ENCODE peak calls at places on chromosomes 16 and 17, in ten cellular contexts. L is upper lobe of right lung, K is GM13976, W is GM20000, T is choroid plexus epithelial cell, H is MCF 10A, M is NB4, G is AG10803, D is tibial nerve, J is brain microvascular endothelial cell. B is an unnamed sample.

GRCh38 chr16:50021509-50021908 is 3.5 kb upstream of the CNEP1R1 start:
- DNase-seq in L (no peak), K (no peak), W (no peak), T (peak), H (peak), M (peak), G (peak), D (no peak), J (peak), B (no peak)

GRCh38 chr16:52488837-52489289 is 58.1 kb downstream of the TOX3 start:
- DNase-seq in L (no peak), K (no peak), W (no peak), T (no peak), H (no peak), M (no peak), G (no peak), D (no peak), J (no peak), B (no peak)

GRCh38 chr17:4073983-4074830 is 68.6 kb downstream of the ZZEF1 start:
- DNase-seq in L (no peak), K (peak), W (peak), T (peak), H (no peak), M (peak), G (no peak), D (no peak), J (no peak), B (no peak)

GRCh38 chr16:57446530-57447141 is 549 bp downstream of the CIAPIN1 start:
- DNase-seq in L (no peak), K (peak), W (peak), T (peak), H (peak), M (peak), G (peak), D (peak), J (peak), B (no peak)

GRCh38 chr16:54421220-54421619 is 134.6 kb upstream of the IRX3 start:
- DNase-seq in L (no peak), K (no peak), W (no peak), T (no peak), H (no peak), M (no peak), G (no peak), D (no peak), J (no peak), B (no peak)

GRCh38 chr17:12231027-12231682 is 210.5 kb downstream of the MAP2K4 start:
- DNase-seq in L (no peak), K (no peak), W (no peak), T (no peak), H (peak), M (no peak), G (peak), D (no peak), J (peak), B (no peak)

GRCh38 chr16:24253192-24253591 is 2.9 kb upstream of the CACNG3 start:
- DNase-seq in L (no peak), K (peak), W (peak), T (peak), H (peak), M (peak), G (peak), D (no peak), J (peak), B (peak)

GRCh38 chr17:48723555-48724239 is 712 bp downstream of the PRAC2 start:
- DNase-seq in L (no peak), K (no peak), W (no peak), T (no peak), H (no peak), M (no peak), G (no peak), D (no peak), J (no peak), B (no peak)

GRCh38 chr16:12420661-12421209 is 383.0 kb downstream of the CPPED1 start:
- DNase-seq in L (no peak), K (no peak), W (no peak), T (no peak), H (peak), M (no peak), G (no peak), D (no peak), J (no peak), B (no peak)

GRCh38 chr16:69747115-69747514 is 7.6 kb downstream of the NOB1 start:
- DNase-seq in L (no peak), K (no peak), W (no peak), T (no peak), H (no peak), M (no peak), G (no peak), D (no peak), J (no peak), B (no peak)

GRCh38 chr16:57676624-57677085 is 8.5 kb downstream of the ADGRG3 start:
- DNase-seq in L (no peak), K (no peak), W (no peak), T (no peak), H (peak), M (no peak), G (no peak), D (no peak), J (no peak), B (no peak)

GRCh38 chr17:81440511-81441244 is 45.4 kb downstream of the BAHCC1 start:
- DNase-seq in L (no peak), K (peak), W (peak), T (no peak), H (no peak), M (no peak), G (no peak), D (no peak), J (no peak), B (peak)

GRCh38 chr16:56938664-56939513 is 6.9 kb downstream of the HERPUD1 start:
- DNase-seq in L (no peak), K (no peak), W (no peak), T (no peak), H (no peak), M (no peak), G (no peak), D (no peak), J (no peak), B (no peak)

GRCh38 chr17:49525831-49526741 is 31.0 kb downstream of the NGFR start:
- DNase-seq in L (no peak), K (no peak), W (no peak), T (no peak), H (no peak), M (no peak), G (no peak), D (no peak), J (no peak), B (peak)

GRCh38 chr17:3860939-3861338 is 14.9 kb upstream of the NCBP3 start:
- DNase-seq in L (no peak), K (no peak), W (no peak), T (no peak), H (no peak), M (no peak), G (no peak), D (no peak), J (no peak), B (no peak)

GRCh38 chr17:78432226-78432894 is 53.9 kb downstream of the PGS1 start:
- DNase-seq in L (no peak), K (no peak), W (no peak), T (no peak), H (no peak), M (no peak), G (no peak), D (no peak), J (no peak), B (no peak)

GRCh38 chr17:58535431-58535830 is 21.0 kb upstream of the MTMR4 start:
- DNase-seq in L (no peak), K (no peak), W (no peak), T (peak), H (peak), M (no peak), G (peak), D (no peak), J (no peak), B (no peak)

GRCh38 chr16:67782567-67783352 is 23.6 kb downstream of the RANBP10 start:
- DNase-seq in L (no peak), K (no peak), W (no peak), T (no peak), H (no peak), M (no peak), G (no peak), D (no peak), J (no peak), B (no peak)

GRCh38 chr17:82648761-82649474 is 674 bp upstream of the WDR45B start:
- DNase-seq in L (peak), K (peak), W (peak), T (no peak), H (no peak), M (peak), G (no peak), D (peak), J (no peak), B (peak)

GRCh38 chr17:32111141-32111771 is 31.0 kb upstream of the RHOT1 start:
- DNase-seq in L (no peak), K (peak), W (no peak), T (peak), H (peak), M (peak), G (no peak), D (peak), J (peak), B (no peak)

GRCh38 chr17:16952401-16952800 is 19.5 kb downstream of the TNFRSF13B start:
- DNase-seq in L (no peak), K (no peak), W (no peak), T (no peak), H (no peak), M (no peak), G (no peak), D (no peak), J (no peak), B (no peak)

GRCh38 chr16:3780570-3780969 is 63.2 kb upstream of the TRAP1 start:
- DNase-seq in L (no peak), K (no peak), W (no peak), T (peak), H (peak), M (peak), G (peak), D (no peak), J (peak), B (no peak)

GRCh38 chr16:22220714-22221113 is 14.6 kb downstream of the EEF2K start:
- DNase-seq in L (no peak), K (no peak), W (no peak), T (no peak), H (no peak), M (no peak), G (no peak), D (no peak), J (no peak), B (no peak)

GRCh38 chr17:75317671-75318070 is 28.4 kb upstream of the SLC25A19 start:
- DNase-seq in L (no peak), K (no peak), W (no peak), T (no peak), H (no peak), M (peak), G (no peak), D (no peak), J (no peak), B (no peak)

GRCh38 chr16:4109250-4109736 is 6.9 kb downstream of the ADCY9 start:
- DNase-seq in L (no peak), K (no peak), W (no peak), T (no peak), H (no peak), M (no peak), G (no peak), D (no peak), J (no peak), B (no peak)

GRCh38 chr17:20066253-20066652 is 57.1 kb downstream of the SPECC1 start:
- DNase-seq in L (no peak), K (no peak), W (no peak), T (peak), H (peak), M (no peak), G (peak), D (peak), J (peak), B (no peak)

DNA sequence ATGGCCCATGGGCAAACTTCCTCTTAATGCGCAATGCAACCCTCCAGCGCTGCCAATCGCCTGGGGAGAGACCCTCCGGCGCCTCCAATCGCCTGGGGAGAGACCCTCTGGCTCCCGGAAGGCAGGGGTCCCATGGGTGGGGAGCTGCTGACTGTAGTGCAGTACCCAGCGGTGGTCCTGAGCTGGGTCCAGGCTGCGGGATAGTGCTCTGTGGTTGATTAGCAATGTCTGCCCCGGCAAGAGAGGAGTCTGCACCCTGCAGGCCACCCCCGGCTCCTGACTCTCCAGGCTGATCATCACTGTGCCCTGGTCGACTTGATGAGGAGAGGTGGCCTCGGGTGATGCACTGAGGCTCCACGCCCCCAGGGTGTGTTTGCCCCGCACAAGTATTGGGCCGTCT is 44.6 kb upstream of the ZNF469 start:
- DNase-seq in L (no peak), K (no peak), W (no peak), T (no peak), H (no peak), M (no peak), G (no peak), D (no peak), J (no peak), B (no peak)
- TF ChIP-seq CTCF in L (peak), K (no peak), W (no peak), T (peak), H (no peak), M (no peak), G (peak), D (no peak), J (peak), B (no peak)

DNA sequence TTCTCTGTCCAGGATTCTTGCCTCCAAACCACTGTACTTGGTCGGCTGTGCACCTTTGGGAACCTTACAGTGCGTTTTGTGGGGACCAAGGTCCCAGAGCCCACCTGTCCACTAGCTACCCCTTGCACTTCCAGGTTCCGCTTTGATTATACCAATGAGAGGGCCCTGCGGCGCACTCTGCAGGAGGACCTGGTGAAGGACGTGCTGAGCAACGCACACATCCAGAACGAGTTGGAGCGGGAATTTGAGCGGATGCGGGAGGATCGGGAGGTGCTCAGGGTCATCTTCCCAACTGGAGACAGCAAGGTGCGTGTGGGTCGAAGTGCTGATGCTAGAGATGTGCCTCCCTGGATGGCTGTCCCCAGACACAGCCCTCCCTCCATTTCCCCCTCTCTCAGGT is 18.8 kb downstream of the POLR2A start:
- DNase-seq in L (no peak), K (no peak), W (no peak), T (no peak), H (no peak), M (no peak), G (no peak), D (no peak), J (no peak), B (no peak)
- TF ChIP-seq CTCF in L (no peak), K (peak), W (peak), T (peak), H (peak), M (peak), G (no peak), D (no peak), J (peak), B (peak)

GRCh38 chr16:27321013-27321960 is 7.5 kb downstream of the IL4R start:
- DNase-seq in L (no peak), K (no peak), W (no peak), T (peak), H (peak), M (no peak), G (peak), D (no peak), J (no peak), B (no peak)
- TF ChIP-seq CTCF in L (no peak), K (no peak), W (no peak), T (no peak), H (no peak), M (no peak), G (no peak), D (no peak), J (no peak), B (no peak)

GRCh38 chr16:27976990-27977389 is 86.5 kb downstream of the GSG1L start:
- DNase-seq in L (peak), K (no peak), W (no peak), T (no peak), H (no peak), M (no peak), G (no peak), D (no peak), J (no peak), B (no peak)

GRCh38 chr16:27974896-27975540 is 88.5 kb downstream of the GSG1L start:
- DNase-seq in L (peak), K (no peak), W (no peak), T (no peak), H (no peak), M (no peak), G (no peak), D (no peak), J (no peak), B (no peak)

GRCh38 chr16:27973678-27974077 is 89.8 kb downstream of the GSG1L start:
- DNase-seq in L (peak), K (no peak), W (no peak), T (no peak), H (no peak), M (peak), G (no peak), D (no peak), J (no peak), B (no peak)

GRCh38 chr16:27969574-27969973 is 93.9 kb downstream of the GSG1L start:
- DNase-seq in L (no peak), K (no peak), W (no peak), T (peak), H (peak), M (no peak), G (peak), D (no peak), J (no peak), B (no peak)

GRCh38 chr16:27972500-27972899 is 91.0 kb downstream of the GSG1L start:
- DNase-seq in L (peak), K (peak), W (peak), T (peak), H (peak), M (peak), G (peak), D (no peak), J (peak), B (peak)
- TF ChIP-seq CTCF in L (peak), K (peak), W (peak), T (peak), H (peak), M (peak), G (peak), D (no peak), J (peak), B (peak)

GRCh38 chr17:18378205-18378505 is 577 bp downstream of the EVPLL start:
- DNase-seq in L (no peak), K (no peak), W (no peak), T (no peak), H (no peak), M (no peak), G (no peak), D (no peak), J (no peak), B (no peak)
- TF ChIP-seq CTCF in L (no peak), K (no peak), W (no peak), T (no peak), H (no peak), M (no peak), G (no peak), D (no peak), J (no peak), B (no peak)

DNA sequence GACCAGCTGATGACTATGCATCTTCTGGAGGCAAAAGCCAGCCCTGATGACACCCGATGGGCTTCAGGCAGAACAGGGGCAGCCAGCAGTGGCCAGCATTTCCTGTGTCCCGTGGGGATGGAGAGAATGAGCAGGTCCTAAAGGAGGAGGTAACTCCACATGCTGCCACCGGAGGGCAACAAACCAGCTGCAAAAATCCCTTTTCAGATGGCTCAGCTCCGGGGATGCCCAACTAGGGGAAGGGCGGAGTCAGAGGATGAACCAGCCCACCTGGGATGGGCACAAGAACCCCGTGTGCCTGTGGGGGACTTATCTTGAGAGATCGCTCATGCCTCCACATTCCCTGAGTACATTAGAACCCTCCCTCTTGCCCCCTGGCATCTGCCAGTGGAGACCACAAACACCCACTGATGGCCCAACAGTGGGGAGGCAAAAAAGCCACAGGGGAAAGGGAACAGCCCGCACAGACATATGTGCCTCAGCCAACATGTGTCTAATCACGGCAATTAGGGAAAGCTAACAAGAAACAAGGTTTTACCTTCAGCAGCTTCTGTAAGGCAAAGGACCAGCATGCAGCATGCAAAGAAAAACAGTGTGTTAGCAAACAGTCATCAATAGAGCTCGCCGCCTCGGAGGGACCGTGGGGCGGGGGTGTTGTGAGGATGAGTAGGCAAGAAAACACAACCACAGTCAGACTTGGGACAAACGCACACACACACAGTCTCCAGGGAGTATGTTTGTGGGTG is 64.1 kb downstream of the MYO18A start:
- DNase-seq in L (no peak), K (peak), W (peak), T (peak), H (peak), M (peak), G (peak), D (no peak), J (no peak), B (no peak)
- TF ChIP-seq CTCF in L (peak), K (peak), W (peak), T (peak), H (peak), M (peak), G (peak), D (peak), J (peak), B (peak)

GRCh38 chr16:635573-636205 is 416 bp downstream of the METTL26 start:
- DNase-seq in L (no peak), K (no peak), W (peak), T (no peak), H (no peak), M (peak), G (no peak), D (no peak), J (no peak), B (no peak)
- TF ChIP-seq CTCF in L (peak), K (no peak), W (no peak), T (no peak), H (no peak), M (no peak), G (no peak), D (no peak), J (no peak), B (no peak)